ENCODE peak calls at places on chromosomes 16 and 17, in nine cellular contexts. K is GM03348; Q is A172; G is nephron progenitor cell; W is heart right ventricle; P is mesendoderm; S is CD8-positive, alpha-beta memory T cell; F is natural killer cell treated with Interleukin-12 subunit alpha and Interleukin-12 subunit beta and Interleukin-15 and Interleukin-18, amount 100 ng/mL, for 72 hours; M is EL. N is an unnamed sample.

GRCh38 chr17:3659541-3660111 is 8.8 kb downstream of the TAX1BP3 start:
- DNase-seq in M (peak), F (no peak), W (peak), P (no peak), S (no peak), Q (peak), K (peak), G (no peak), N (no peak)

GRCh38 chr16:58717994-58718393 is 16.1 kb downstream of the GOT2 start:
- DNase-seq in M (no peak), G (no peak), F (no peak), K (no peak), P (no peak), Q (no peak), S (no peak), W (no peak), N (no peak)

GRCh38 chr17:30352247-30352814 is 18.5 kb upstream of the TMIGD1 start:
- DNase-seq in K (no peak), F (peak), P (no peak), M (no peak), Q (no peak), G (no peak), W (no peak), S (no peak), N (no peak)

GRCh38 chr16:70693231-70693671 is 7.4 kb upstream of the MTSS2 start:
- DNase-seq in K (no peak), F (no peak), Q (peak), P (no peak), S (no peak), M (no peak), G (no peak), W (peak), N (no peak)

GRCh38 chr16:19284207-19284606 is 1.3 kb upstream of the CLEC19A start:
- DNase-seq in M (peak), K (no peak), Q (peak), W (no peak), P (no peak), S (no peak), G (no peak), F (no peak), N (no peak)

GRCh38 chr16:28260193-28260592 is 32.1 kb upstream of the SBK1 start:
- DNase-seq in Q (peak), G (no peak), P (peak), F (no peak), K (no peak), S (no peak), W (peak), M (no peak), N (no peak)

GRCh38 chr16:27224271-27224737 is 21.0 kb downstream of the KDM8 start:
- DNase-seq in M (no peak), W (no peak), K (no peak), F (no peak), S (no peak), Q (no peak), P (no peak), G (no peak), N (no peak)

GRCh38 chr17:45867171-45867570 is 22.5 kb downstream of the SPPL2C start:
- DNase-seq in W (no peak), F (no peak), P (no peak), S (no peak), G (no peak), M (no peak), K (no peak), Q (no peak), N (no peak)

GRCh38 chr16:84040206-84040822 is 2.3 kb downstream of the SLC38A8 start:
- DNase-seq in K (no peak), S (no peak), M (no peak), G (no peak), Q (no peak), P (no peak), W (no peak), F (no peak), N (no peak)

GRCh38 chr17:76834889-76835288 is 33.3 kb upstream of the MGAT5B start:
- DNase-seq in P (no peak), M (no peak), G (no peak), K (no peak), W (no peak), F (no peak), S (no peak), Q (no peak), N (no peak)

GRCh38 chr17:78769200-78769773 is 12.8 kb downstream of the CYTH1 start:
- DNase-seq in P (no peak), W (no peak), G (no peak), F (no peak), Q (no peak), S (no peak), M (no peak), K (no peak), N (no peak)

GRCh38 chr17:34997355-34997862 is 17.1 kb downstream of the LIG3 start:
- DNase-seq in W (peak), Q (no peak), P (no peak), G (no peak), S (no peak), K (no peak), M (no peak), F (no peak), N (no peak)

GRCh38 chr16:17277981-17278381 is 192.8 kb downstream of the XYLT1 start:
- DNase-seq in G (peak), M (no peak), K (no peak), S (no peak), W (peak), F (no peak), Q (no peak), P (peak), N (peak)

GRCh38 chr16:64826374-64826773 is 295.5 kb downstream of the CDH11 start:
- DNase-seq in F (no peak), K (no peak), P (no peak), Q (no peak), M (peak), G (no peak), S (no peak), W (no peak), N (no peak)

GRCh38 chr17:8125196-8125946 is 1.5 kb upstream of the HES7 start:
- DNase-seq in Q (peak), W (peak), S (peak), M (peak), P (peak), K (peak), F (peak), G (peak), N (peak)

GRCh38 chr17:6752068-6752909 is 3.6 kb upstream of the XAF1 start:
- DNase-seq in W (peak), M (peak), F (no peak), K (peak), Q (peak), S (no peak), G (no peak), P (peak), N (no peak)

GRCh38 chr17:82241183-82241925 is 12.5 kb downstream of the SLC16A3 start:
- DNase-seq in F (no peak), G (no peak), W (peak), Q (peak), K (peak), M (peak), P (no peak), S (no peak), N (peak)

GRCh38 chr17:3710951-3711383 is 12.7 kb upstream of the HASPIN start:
- DNase-seq in F (peak), K (no peak), M (peak), S (peak), P (peak), W (no peak), G (no peak), Q (peak), N (no peak)

GRCh38 chr17:59641799-59642484 is 22.2 kb downstream of the CLTC start:
- DNase-seq in K (no peak), M (no peak), W (no peak), P (peak), S (peak), G (no peak), F (no peak), Q (peak), N (no peak)

N was measured in ELF-1.